ENCODE peak calls at places on chromosomes 11 and 22, in five cellular contexts. One of them, this sample, is unnamed.

GRCh38 chr11:116732740-116733385 is 39.9 kb downstream of the BUD13 start:
- DNase-seq in mesenchymal stem cell: peak
- DNase-seq in neuronal stem cell: peak
- DNase-seq in H9: peak
- DNase-seq in mesendoderm: peak
- DNase-seq in this sample: peak

GRCh38 chr11:831132-831864 is 1.5 kb upstream of the CD151 start:
- DNase-seq in H9: no peak
- DNase-seq in neuronal stem cell: no peak
- DNase-seq in mesendoderm: no peak
- DNase-seq in mesenchymal stem cell: no peak
- DNase-seq in this sample: peak

GRCh38 chr11:8684600-8685290 is 2.2 kb downstream of the RPL27A start:
- DNase-seq in neuronal stem cell: no peak
- DNase-seq in mesendoderm: no peak
- DNase-seq in mesenchymal stem cell: no peak
- DNase-seq in H9: no peak
- DNase-seq in this sample: no peak

GRCh38 chr11:47946682-47947575 is 33.4 kb upstream of the PTPRJ start:
- DNase-seq in mesenchymal stem cell: peak
- DNase-seq in H9: peak
- DNase-seq in mesendoderm: peak
- DNase-seq in neuronal stem cell: no peak
- DNase-seq in this sample: peak

GRCh38 chr11:104061851-104062521 is 25.5 kb downstream of the DDI1 start:
- DNase-seq in H9: no peak
- DNase-seq in mesendoderm: no peak
- DNase-seq in neuronal stem cell: no peak
- DNase-seq in mesenchymal stem cell: peak
- DNase-seq in this sample: peak

GRCh38 chr11:76603202-76603601 is 67.3 kb downstream of the LRRC32 start:
- DNase-seq in mesendoderm: no peak
- DNase-seq in neuronal stem cell: no peak
- DNase-seq in H9: no peak
- DNase-seq in mesenchymal stem cell: no peak
- DNase-seq in this sample: no peak

GRCh38 chr11:57417056-57417455 is 9.9 kb downstream of the SLC43A3 start:
- DNase-seq in mesendoderm: no peak
- DNase-seq in mesenchymal stem cell: no peak
- DNase-seq in neuronal stem cell: no peak
- DNase-seq in H9: no peak
- DNase-seq in this sample: peak

GRCh38 chr22:29442976-29443375 is 4.6 kb downstream of the RFPL1 start:
- DNase-seq in mesendoderm: no peak
- DNase-seq in neuronal stem cell: no peak
- DNase-seq in H9: no peak
- DNase-seq in mesenchymal stem cell: no peak
- DNase-seq in this sample: no peak

GRCh38 chr22:37218771-37219411 is 6.6 kb upstream of the SSTR3 start:
- DNase-seq in H9: no peak
- DNase-seq in mesendoderm: no peak
- DNase-seq in mesenchymal stem cell: no peak
- DNase-seq in neuronal stem cell: no peak
- DNase-seq in this sample: no peak

GRCh38 chr22:32649515-32650200 is 151.8 kb upstream of the TIMP3 start:
- DNase-seq in H9: no peak
- DNase-seq in mesendoderm: no peak
- DNase-seq in mesenchymal stem cell: peak
- DNase-seq in neuronal stem cell: no peak
- DNase-seq in this sample: peak

GRCh38 chr11:12917830-12918229 is 91.3 kb upstream of the RASSF10 start:
- DNase-seq in H9: no peak
- DNase-seq in mesenchymal stem cell: no peak
- DNase-seq in mesendoderm: no peak
- DNase-seq in neuronal stem cell: no peak
- DNase-seq in this sample: no peak

GRCh38 chr22:37130031-37130430 is 19.7 kb downstream of the IL2RB start:
- DNase-seq in H9: no peak
- DNase-seq in mesenchymal stem cell: no peak
- DNase-seq in mesendoderm: no peak
- DNase-seq in neuronal stem cell: no peak
- DNase-seq in this sample: no peak

GRCh38 chr11:72642815-72643511 is 31.3 kb downstream of the PDE2A start:
- DNase-seq in mesendoderm: peak
- DNase-seq in neuronal stem cell: peak
- DNase-seq in H9: peak
- DNase-seq in mesenchymal stem cell: peak
- DNase-seq in this sample: peak

GRCh38 chr11:66292543-66293332 is 1.0 kb downstream of the TMEM151A start:
- DNase-seq in H9: no peak
- DNase-seq in mesendoderm: no peak
- DNase-seq in mesenchymal stem cell: no peak
- DNase-seq in neuronal stem cell: no peak
- DNase-seq in this sample: no peak

GRCh38 chr11:16812274-16812673 is 73.8 kb downstream of the C11orf58 start:
- DNase-seq in neuronal stem cell: peak
- DNase-seq in mesenchymal stem cell: no peak
- DNase-seq in H9: no peak
- DNase-seq in mesendoderm: peak
- DNase-seq in this sample: no peak

GRCh38 chr11:60367009-60367408 is 11.3 kb upstream of the MS4A7 start:
- DNase-seq in mesenchymal stem cell: peak
- DNase-seq in neuronal stem cell: no peak
- DNase-seq in H9: no peak
- DNase-seq in mesendoderm: no peak
- DNase-seq in this sample: no peak

GRCh38 chr11:35035894-35036408 is 103.0 kb upstream of the CD44 start:
- DNase-seq in mesendoderm: no peak
- DNase-seq in mesenchymal stem cell: peak
- DNase-seq in neuronal stem cell: no peak
- DNase-seq in H9: no peak
- DNase-seq in this sample: peak

GRCh38 chr22:38826386-38826785 is 17.4 kb downstream of the NPTXR start:
- DNase-seq in mesenchymal stem cell: no peak
- DNase-seq in mesendoderm: no peak
- DNase-seq in neuronal stem cell: no peak
- DNase-seq in H9: no peak
- DNase-seq in this sample: no peak

GRCh38 chr11:68130121-68130520 is 8.9 kb upstream of the CHKA start:
- DNase-seq in H9: no peak
- DNase-seq in mesendoderm: no peak
- DNase-seq in neuronal stem cell: no peak
- DNase-seq in mesenchymal stem cell: no peak
- DNase-seq in this sample: no peak

GRCh38 chr11:68125164-68125563 is 4.0 kb upstream of the CHKA start:
- DNase-seq in H9: no peak
- DNase-seq in neuronal stem cell: no peak
- DNase-seq in mesendoderm: no peak
- DNase-seq in mesenchymal stem cell: no peak
- DNase-seq in this sample: no peak

GRCh38 chr11:68122936-68123539 is 1.9 kb upstream of the CHKA start:
- DNase-seq in mesenchymal stem cell: no peak
- DNase-seq in mesendoderm: peak
- DNase-seq in H9: peak
- DNase-seq in neuronal stem cell: no peak
- DNase-seq in this sample: no peak

GRCh38 chr11:68128682-68129327 is 7.6 kb upstream of the CHKA start:
- DNase-seq in neuronal stem cell: no peak
- DNase-seq in mesendoderm: peak
- DNase-seq in H9: peak
- DNase-seq in mesenchymal stem cell: peak
- DNase-seq in this sample: peak

DNA sequence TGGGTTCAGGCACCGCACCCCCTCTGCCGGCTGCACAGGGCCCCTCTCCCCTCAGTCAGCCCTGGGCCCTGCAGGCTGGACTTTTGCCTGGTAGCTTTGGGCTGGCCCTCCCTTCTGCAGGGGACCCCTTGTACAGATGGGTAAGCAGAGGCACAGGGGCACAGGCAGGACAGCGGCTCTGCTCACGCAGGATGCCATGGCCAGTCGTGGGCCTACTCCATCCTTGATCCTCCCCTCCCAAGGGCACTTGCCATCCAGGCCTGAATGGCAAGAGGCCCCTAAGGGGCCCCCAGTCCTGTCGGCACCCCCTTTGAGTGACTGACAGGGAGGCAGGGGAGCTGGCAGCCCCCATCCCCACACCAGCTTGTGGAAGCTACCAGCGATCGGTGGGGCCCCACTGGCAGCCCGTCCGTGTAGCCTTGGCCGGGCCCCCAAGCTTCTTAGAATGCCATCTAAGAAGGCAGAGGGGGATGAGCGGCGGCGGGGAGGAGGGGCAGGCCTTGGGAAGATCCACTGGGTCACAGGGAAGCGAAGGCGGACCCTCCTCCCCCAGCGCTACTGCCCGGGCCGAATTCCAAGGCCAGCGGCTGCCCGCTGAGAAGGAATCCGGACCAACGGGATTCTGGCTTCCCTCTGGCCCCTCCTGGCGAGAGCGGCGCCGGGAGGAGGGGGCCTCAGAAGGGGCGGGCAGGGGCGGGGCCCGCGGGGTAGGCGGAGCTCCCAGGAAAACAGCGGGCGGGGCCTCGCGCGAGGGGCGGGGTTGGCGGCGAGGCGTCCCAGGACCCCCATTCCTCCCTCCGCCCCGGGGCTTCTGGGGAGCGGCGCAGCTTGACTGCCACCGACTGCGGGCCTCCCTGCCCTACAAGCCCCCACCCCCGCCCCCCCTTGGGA is 6.8 kb upstream of the CHKA start:
- DNase-seq in neuronal stem cell: peak
- DNase-seq in H9: peak
- DNase-seq in mesendoderm: peak
- DNase-seq in mesenchymal stem cell: peak
- DNase-seq in this sample: peak
- H2AK5ac ChIP-seq in neuronal stem cell: peak
- H2AK5ac ChIP-seq in H9: no peak
- H2AK5ac ChIP-seq in mesendoderm: peak
- H2AK5ac ChIP-seq in mesenchymal stem cell: peak
- H2AK5ac ChIP-seq in this sample: no peak

GRCh38 chr11:61972112-61972795 is 4.8 kb upstream of the FTH1 start:
- DNase-seq in mesendoderm: no peak
- DNase-seq in H9: no peak
- DNase-seq in neuronal stem cell: no peak
- DNase-seq in mesenchymal stem cell: no peak
- DNase-seq in this sample: no peak

GRCh38 chr11:61971177-61972111 is 4.0 kb upstream of the FTH1 start:
- DNase-seq in neuronal stem cell: peak
- DNase-seq in H9: peak
- DNase-seq in mesendoderm: peak
- DNase-seq in mesenchymal stem cell: peak
- DNase-seq in this sample: peak

GRCh38 chr11:61974766-61975631 is 7.6 kb upstream of the FTH1 start:
- DNase-seq in mesenchymal stem cell: no peak
- DNase-seq in neuronal stem cell: no peak
- DNase-seq in H9: no peak
- DNase-seq in mesendoderm: no peak
- DNase-seq in this sample: no peak

GRCh38 chr11:61973603-61974162 is 6.2 kb upstream of the FTH1 start:
- DNase-seq in mesenchymal stem cell: peak
- DNase-seq in H9: no peak
- DNase-seq in mesendoderm: no peak
- DNase-seq in neuronal stem cell: no peak
- DNase-seq in this sample: no peak

GRCh38 chr11:61972796-61973602 is 5.6 kb upstream of the FTH1 start:
- DNase-seq in H9: no peak
- DNase-seq in mesenchymal stem cell: peak
- DNase-seq in neuronal stem cell: no peak
- DNase-seq in mesendoderm: no peak
- DNase-seq in this sample: peak
- H2AK5ac ChIP-seq in H9: no peak
- H2AK5ac ChIP-seq in mesenchymal stem cell: peak
- H2AK5ac ChIP-seq in neuronal stem cell: peak
- H2AK5ac ChIP-seq in mesendoderm: peak
- H2AK5ac ChIP-seq in this sample: peak

DNA sequence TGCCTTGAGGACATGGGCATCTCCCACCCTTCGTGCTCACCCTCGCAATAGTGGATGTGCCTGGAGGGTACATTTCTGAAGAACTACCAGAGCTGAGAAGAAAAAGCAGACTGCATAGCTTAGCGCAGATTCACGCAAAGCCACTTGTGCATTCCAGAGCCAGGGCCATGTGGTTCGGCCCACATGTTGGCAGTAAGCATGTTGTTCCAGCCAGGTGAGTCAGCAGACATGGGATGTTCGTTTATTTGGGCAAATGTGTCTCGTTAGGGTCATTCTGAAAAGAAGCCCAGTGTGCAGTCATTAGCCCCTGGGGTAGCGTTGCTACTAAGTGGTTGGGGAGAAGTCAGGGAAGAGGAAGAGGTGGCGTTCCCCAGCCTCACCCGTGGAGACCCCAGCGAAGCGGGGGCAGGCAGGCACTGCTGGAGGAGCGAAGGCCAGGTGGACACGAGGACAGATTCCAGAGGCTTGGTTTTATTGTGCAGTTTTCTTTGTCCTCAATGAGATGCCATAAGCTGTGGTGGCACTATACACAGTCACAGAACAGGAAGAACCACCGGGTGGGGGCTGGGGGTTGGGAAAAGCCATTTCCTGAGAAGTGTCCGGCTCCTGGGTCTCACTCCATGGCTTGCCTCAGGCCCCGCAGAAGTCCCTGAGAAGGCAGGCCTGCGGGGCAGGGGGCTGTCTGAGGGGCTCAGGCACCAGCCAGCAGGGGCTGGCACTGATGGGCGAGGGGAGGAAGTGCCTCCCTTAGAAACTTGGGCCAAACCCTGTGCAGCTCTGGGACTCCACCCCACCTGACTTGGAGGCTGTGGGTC is 5.0 kb downstream of the THY1 start:
- DNase-seq in neuronal stem cell: no peak
- DNase-seq in H9: peak
- DNase-seq in mesenchymal stem cell: peak
- DNase-seq in mesendoderm: peak
- DNase-seq in this sample: peak
- H2AK5ac ChIP-seq in neuronal stem cell: no peak
- H2AK5ac ChIP-seq in H9: no peak
- H2AK5ac ChIP-seq in mesenchymal stem cell: no peak
- H2AK5ac ChIP-seq in mesendoderm: no peak
- H2AK5ac ChIP-seq in this sample: peak

DNA sequence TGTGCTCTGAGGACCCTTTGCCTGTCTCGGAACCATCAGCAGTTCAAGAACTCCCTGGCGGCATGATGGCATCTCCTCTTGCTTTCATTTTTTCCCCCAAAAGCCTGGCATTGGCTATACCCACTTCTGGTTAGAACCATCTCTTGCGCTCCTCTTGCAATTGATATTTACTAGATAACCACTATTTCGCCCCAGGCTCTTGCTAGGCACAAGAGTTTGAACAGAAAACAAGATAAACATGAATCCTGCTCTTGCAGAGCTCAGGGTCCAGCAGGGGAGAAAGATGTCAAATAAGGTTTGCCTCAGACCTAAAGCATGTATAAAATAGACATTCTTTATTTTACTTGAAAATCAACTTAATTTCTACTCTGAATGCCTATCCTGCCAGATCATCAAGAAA is 33.1 kb downstream of the SLCO2B1 start:
- DNase-seq in H9: no peak
- DNase-seq in mesendoderm: no peak
- DNase-seq in neuronal stem cell: no peak
- DNase-seq in mesenchymal stem cell: no peak
- DNase-seq in this sample: no peak
- H2AK5ac ChIP-seq in H9: no peak
- H2AK5ac ChIP-seq in mesendoderm: no peak
- H2AK5ac ChIP-seq in neuronal stem cell: no peak
- H2AK5ac ChIP-seq in mesenchymal stem cell: no peak
- H2AK5ac ChIP-seq in this sample: no peak